ENCODE peak calls at places on chromosomes 13 and 19, in four cellular contexts. Q is naive thymus-derived CD4-positive, alpha-beta T cell; I is thoracic aorta; G is cardiac muscle cell. Z is an unnamed sample.

GRCh38 chr19:36136975-36137686 is 2.7 kb upstream of the CAPNS1 start:
- DNase-seq in Q (no peak), I (peak; percentile 61), G (peak; percentile 51), Z (no peak)

GRCh38 chr19:19647037-19647835 is 3.8 kb upstream of the GMIP start:
- DNase-seq in Q (no peak), I (no peak), G (no peak), Z (no peak)

GRCh38 chr13:112674412-112675383 is 15.1 kb upstream of the ATP11A start:
- DNase-seq in Q (no peak), I (no peak), G (peak; percentile 33), Z (no peak)

GRCh38 chr13:110978390-110978789 is 63.5 kb upstream of the ANKRD10 start:
- DNase-seq in Q (no peak), I (no peak), G (peak; percentile 30), Z (no peak)

GRCh38 chr19:803686-804418 is 6.6 kb downstream of the PTBP1 start:
- DNase-seq in Q (no peak), I (no peak), G (no peak), Z (no peak)

GRCh38 chr13:110359840-110360301 is 52.8 kb downstream of the COL4A2 start:
- DNase-seq in Q (no peak), I (no peak), G (peak; percentile 72), Z (no peak)

GRCh38 chr13:110276553-110276950 is 30.4 kb downstream of the COL4A1 start:
- DNase-seq in Q (no peak), I (no peak), G (no peak), Z (no peak)

GRCh38 chr13:33743438-33744368 is 74.2 kb upstream of the RFC3 start:
- DNase-seq in Q (no peak), I (no peak), G (peak; percentile 15), Z (no peak)

GRCh38 chr19:3176715-3177501 is 1.7 kb upstream of the S1PR4 start:
- DNase-seq in Q (peak; percentile 50), I (no peak), G (no peak), Z (no peak)

GRCh38 chr13:60887711-60888110 is 490.7 kb downstream of the TDRD3 start:
- DNase-seq in Q (no peak), I (no peak), G (no peak), Z (no peak)

GRCh38 chr19:41354343-41354974 is 737 bp upstream of the TGFB1 start:
- DNase-seq in Q (no peak), I (no peak), G (no peak), Z (no peak)

GRCh38 chr13:29925457-29925856 is 75.0 kb upstream of the UBL3 start:
- DNase-seq in Q (no peak), I (peak; percentile 90), G (peak; percentile 96), Z (peak; percentile 75)

GRCh38 chr19:33207040-33207620 is 13.0 kb downstream of the LRP3 start:
- DNase-seq in Q (no peak), I (no peak), G (no peak), Z (no peak)

GRCh38 chr13:38477676-38478075 is 128.0 kb downstream of the UFM1 start:
- DNase-seq in Q (no peak), I (no peak), G (no peak), Z (no peak)

GRCh38 chr13:111387026-111387871 is 66.8 kb downstream of the TEX29 start:
- DNase-seq in Q (no peak), I (no peak), G (no peak), Z (no peak)

GRCh38 chr13:51154029-51154555 is 43.0 kb upstream of the C13orf42 start:
- DNase-seq in Q (no peak), I (no peak), G (peak; percentile 80), Z (no peak)

GRCh38 chr19:48514123-48514458 is 2.5 kb upstream of the LMTK3 start:
- DNase-seq in Q (no peak), I (no peak), G (no peak), Z (no peak)

GRCh38 chr13:110600261-110600819 is 15.0 kb upstream of the NAXD start:
- DNase-seq in Q (no peak), I (no peak), G (no peak), Z (no peak)

GRCh38 chr19:37886571-37886970 is 19.8 kb downstream of the WDR87 start:
- DNase-seq in Q (no peak), I (no peak), G (no peak), Z (no peak)

GRCh38 chr19:4278926-4279529 is at the start of gene SHD:
- DNase-seq in Q (no peak), I (no peak), G (no peak), Z (peak; percentile 86)

GRCh38 chr19:4277051-4277700 is 1.9 kb upstream of the SHD start:
- DNase-seq in Q (no peak), I (no peak), G (no peak), Z (no peak)

GRCh38 chr19:4279530-4280422 is 710 bp downstream of the SHD start:
- DNase-seq in Q (no peak), I (no peak), G (no peak), Z (no peak)

GRCh38 chr19:4278460-4278901 is 585 bp upstream of the SHD start:
- DNase-seq in Q (no peak), I (no peak), G (no peak), Z (peak; percentile 95)

DNA sequence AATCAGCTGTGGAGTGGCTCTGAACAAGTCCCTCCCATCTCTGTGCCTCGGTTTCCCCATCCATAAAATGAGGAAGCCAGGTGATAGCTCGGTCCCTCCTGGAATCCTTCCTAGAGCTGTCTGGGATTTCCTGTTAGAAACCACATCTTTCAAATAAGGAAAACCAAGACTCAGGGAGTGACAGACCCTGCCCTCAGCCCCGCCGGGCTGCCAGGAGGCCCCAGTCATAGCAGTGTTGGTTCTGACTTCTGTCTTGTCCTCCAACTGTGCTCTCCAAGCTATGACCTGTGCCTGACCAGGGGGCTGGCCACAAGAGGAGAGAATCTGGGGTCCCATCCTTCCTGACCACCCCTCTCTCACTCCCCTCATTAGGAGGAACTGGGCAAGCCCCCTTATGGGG is 1.1 kb upstream of the SHD start:
- DNase-seq in Q (no peak), I (no peak), G (no peak), Z (no peak)
- H3K4me3 ChIP-seq in Q (no peak overlapping the region), I (no peak overlapping the region), G (peak overlapping the region; percentile 90), Z (peak overlapping the region; percentile 84)

GRCh38 chr13:32426981-32427851 is 714 bp downstream of the N4BP2L1 start:
- DNase-seq in Q (peak; percentile 74), I (no peak), G (peak; percentile 22), Z (peak; percentile 66)
- H3K27ac ChIP-seq in Q (peak overlapping the region; percentile 98), I (peak overlapping the region; percentile 79), G (no peak overlapping the region), Z (peak overlapping the region; percentile 56)

DNA sequence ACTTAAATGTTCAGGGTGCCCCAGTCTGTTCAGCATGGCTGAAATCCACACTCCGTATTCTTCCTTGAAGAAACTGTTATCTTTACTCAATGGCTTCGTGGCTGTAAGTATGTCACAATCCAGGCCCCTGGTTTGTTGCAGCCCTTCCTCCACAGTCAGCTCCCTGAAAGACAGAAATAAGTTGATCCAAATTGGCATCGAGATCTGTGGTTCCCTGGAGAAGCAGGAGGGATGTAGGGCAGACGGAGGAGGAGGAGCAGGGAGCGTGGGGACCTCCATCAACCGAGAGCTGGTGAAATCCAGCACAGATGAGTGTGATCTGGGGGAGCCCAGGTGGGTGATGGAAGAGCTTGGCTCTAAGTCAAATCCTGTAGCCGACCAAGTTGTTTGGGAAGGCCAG is 304 bp downstream of the TSPAN16 start:
- DNase-seq in Q (no peak), I (no peak), G (peak; percentile 83), Z (no peak)
- H3K4me1 ChIP-seq in Q (no peaks in the 10 kb centered on the region), I (no peaks in the 10 kb centered on the region), G (no peaks in the 10 kb centered on the region), Z (no peaks in the 10 kb centered on the region)

GRCh38 chr19:45150731-45151725 is 9.8 kb downstream of the NKPD1 start:
- DNase-seq in Q (no peak), I (no peak), G (no peak), Z (no peak)

GRCh38 chr19:45153339-45154063 is 7.3 kb downstream of the NKPD1 start:
- DNase-seq in Q (peak; percentile 29), I (no peak), G (peak; percentile 68), Z (no peak)

GRCh38 chr19:45154064-45154827 is 6.5 kb downstream of the NKPD1 start:
- DNase-seq in Q (no peak), I (no peak), G (peak; percentile 94), Z (peak; percentile 54)

GRCh38 chr19:45151821-45152503 is 8.8 kb downstream of the NKPD1 start:
- DNase-seq in Q (no peak), I (no peak), G (no peak), Z (no peak)

DNA sequence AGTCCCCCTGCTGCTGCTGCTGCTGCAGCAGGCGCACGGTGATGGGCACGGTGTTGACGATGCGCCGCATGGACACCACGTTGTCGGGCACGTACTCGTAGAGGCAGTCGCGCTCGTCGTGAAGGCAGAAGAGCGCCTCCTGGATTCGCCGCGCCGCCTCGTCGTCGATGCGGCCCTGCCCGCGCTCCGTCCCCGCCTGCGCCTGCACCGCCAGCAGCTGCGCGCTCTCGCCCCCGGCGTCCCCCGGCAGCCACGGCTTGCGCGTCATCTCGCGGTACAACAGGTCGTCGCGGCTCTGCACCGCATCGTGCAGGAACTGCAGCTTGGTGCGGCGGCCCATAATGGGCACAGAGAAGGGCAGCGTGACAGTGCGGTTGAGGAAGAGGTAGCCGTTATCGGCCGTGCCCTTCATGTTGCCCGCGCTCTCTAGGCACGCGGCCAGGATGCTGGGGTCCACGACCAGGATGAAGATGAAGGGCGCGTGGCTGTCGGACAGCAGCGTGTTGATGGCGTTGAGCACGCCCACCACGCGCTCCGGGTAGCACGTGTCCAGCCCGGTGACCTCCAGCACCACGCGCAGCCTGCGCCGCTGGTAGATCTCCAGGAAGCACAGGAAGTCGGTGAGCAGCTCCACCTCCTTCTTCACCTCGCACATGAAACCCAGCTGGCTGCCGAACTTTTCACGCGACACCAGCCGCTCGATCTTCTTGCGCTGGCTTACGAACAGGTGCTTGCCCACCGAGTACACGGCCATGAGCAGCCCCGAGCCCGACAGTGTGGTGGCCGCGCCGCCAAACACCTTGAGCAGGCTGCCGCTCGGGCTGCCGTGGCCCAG is 8.1 kb downstream of the NKPD1 start:
- DNase-seq in Q (peak; percentile 43), I (no peak), G (peak; percentile 72), Z (no peak)
- H3K4me3 ChIP-seq in Q (peak overlapping the region; percentile 51), I (peak overlapping the region; percentile 60), G (no peak overlapping the region), Z (no peak overlapping the region)

DNA sequence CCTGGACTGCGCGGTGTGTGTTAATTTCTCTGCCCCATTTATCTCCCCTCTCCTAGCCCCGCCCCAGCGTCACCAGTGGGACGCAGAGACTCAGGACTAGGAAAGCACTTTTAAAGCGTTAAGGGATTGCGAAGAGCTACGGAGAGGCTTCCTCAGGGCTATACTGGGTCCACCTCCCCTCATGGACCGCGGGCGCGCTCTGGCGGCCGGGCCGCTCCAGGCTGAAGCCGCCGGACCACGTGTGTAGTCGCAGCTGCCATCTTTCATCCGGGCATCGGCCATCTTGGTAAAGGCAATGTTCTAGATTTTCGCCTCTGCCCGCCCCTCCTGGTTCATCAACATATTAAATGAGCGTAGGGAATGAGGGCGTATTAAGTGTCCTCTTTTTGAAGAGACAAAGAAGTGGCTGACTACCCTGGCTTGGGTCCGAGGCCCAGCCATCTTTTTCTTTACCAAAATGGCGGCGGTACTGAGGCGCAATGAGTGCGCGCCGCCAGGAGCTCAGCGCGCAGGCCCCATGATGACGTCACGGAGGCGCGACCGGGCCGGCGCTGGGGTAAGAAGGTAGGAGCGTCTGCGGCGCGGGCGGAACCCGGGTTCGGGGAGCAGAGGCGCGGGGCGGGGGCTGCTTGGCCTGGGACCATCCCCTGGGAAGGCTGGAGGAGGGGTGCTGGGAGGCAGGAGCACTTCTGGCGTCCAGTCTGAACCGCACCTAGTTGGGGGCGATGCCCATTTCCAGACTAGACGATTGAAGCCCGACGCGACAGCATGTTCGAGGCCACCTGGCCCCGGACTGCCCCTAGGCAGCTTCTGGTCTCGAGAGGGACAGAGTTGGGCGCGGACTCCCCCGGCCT is at the start of gene CCDC124:
- DNase-seq in Q (peak; percentile 91), I (peak; percentile 53), G (peak; percentile 96), Z (peak; percentile 93)
- H3K27ac ChIP-seq in Q (peak within 1 kb of the TSS; percentile 86), I (peak within 1 kb of the TSS; percentile 63), G (peak within 1 kb of the TSS; percentile 96), Z (peak within 1 kb of the TSS; percentile 95)

Z was measured in SJCRH30.